ENCODE peak calls at places on chromosome 14, in eight cellular contexts. J is brain microvascular endothelial cell; G is aorta; P is ovary; I is CD4-positive, CD25-positive, alpha-beta regulatory T cell; C is Peyer's patch; V is left ventricle myocardium inferior; E is esophagus squamous epithelium. K is an unnamed sample.
A peak's percentile ranks its signal among the peaks of the same experiment; 100 is the strongest.

GRCh38 chr14:52080171-52080800 is 11.4 kb upstream of the NID2 start:
- DNase-seq in J (peak; percentile 84), G (no peak), P (no peak), I (no peak), C (no peak), V (no peak), E (no peak), K (no peak)

GRCh38 chr14:63852817-63853730 is at the start of gene SYNE2:
- DNase-seq in J (peak; percentile 40), G (peak; percentile 82), P (peak; percentile 90), I (peak; percentile 80), C (peak; percentile 72), V (peak; percentile 82), E (no peak), K (peak; percentile 89)

GRCh38 chr14:50599700-50600444 is 39.9 kb downstream of the ATL1 start:
- DNase-seq in J (peak; percentile 31), G (no peak), P (no peak), I (peak; percentile 17), C (no peak), V (no peak), E (no peak), K (no peak)

GRCh38 chr14:59208224-59208814 is 19.9 kb downstream of the DAAM1 start:
- DNase-seq in J (peak; percentile 72), G (no peak), P (no peak), I (no peak), C (no peak), V (no peak), E (no peak), K (no peak)

GRCh38 chr14:58171090-58171489 is 19.1 kb upstream of the ARMH4 start:
- DNase-seq in J (peak; percentile 80), G (peak; percentile 84), P (peak; percentile 69), I (no peak), C (no peak), V (peak; percentile 49), E (no peak), K (peak; percentile 81)

GRCh38 chr14:55332654-55333570 is 61.7 kb downstream of the FBXO34 start:
- DNase-seq in J (no peak), G (no peak), P (no peak), I (peak; percentile 41), C (no peak), V (no peak), E (no peak), K (no peak)

GRCh38 chr14:29955087-29955486 is 27.4 kb upstream of the PRKD1 start:
- DNase-seq in J (no peak), G (no peak), P (no peak), I (no peak), C (no peak), V (no peak), E (no peak), K (no peak)

GRCh38 chr14:66476964-66477363 is 9.2 kb upstream of the CCDC196 start:
- DNase-seq in J (peak; percentile 80), G (no peak), P (no peak), I (no peak), C (no peak), V (no peak), E (no peak), K (no peak)

GRCh38 chr14:106792543-106792942 is 1266.2 kb downstream of the TMEM121 start:
- DNase-seq in J (no peak), G (no peak), P (no peak), I (no peak), C (no peak), V (no peak), E (no peak), K (no peak)

GRCh38 chr14:21068521-21069387 is 1.4 kb upstream of the ARHGEF40 start:
- DNase-seq in J (peak; percentile 39), G (peak; percentile 67), P (peak; percentile 65), I (peak; percentile 62), C (peak; percentile 68), V (peak; percentile 47), E (no peak), K (peak; percentile 55)

GRCh38 chr14:20179880-20180279 is 10.8 kb upstream of the OR11G2 start:
- DNase-seq in J (no peak), G (no peak), P (no peak), I (no peak), C (no peak), V (no peak), E (no peak), K (no peak)

GRCh38 chr14:37595809-37596595 is 573 bp downstream of the TTC6 start:
- DNase-seq in J (no peak), G (no peak), P (no peak), I (peak; percentile 13), C (no peak), V (no peak), E (no peak), K (peak; percentile 91)

GRCh38 chr14:37558740-37559139 is 36.3 kb downstream of the FOXA1 start:
- DNase-seq in J (no peak), G (no peak), P (no peak), I (no peak), C (no peak), V (no peak), E (no peak), K (no peak)

GRCh38 chr14:58637391-58638230 is at the start of gene DACT1:
- DNase-seq in J (peak; percentile 75), G (peak; percentile 87), P (peak; percentile 84), I (peak; percentile 4), C (peak; percentile 36), V (peak; percentile 76), E (no peak), K (peak; percentile 48)

GRCh38 chr14:95487669-95488084 is 28.8 kb downstream of the SYNE3 start:
- DNase-seq in J (no peak), G (no peak), P (no peak), I (no peak), C (no peak), V (no peak), E (no peak), K (no peak)

GRCh38 chr14:68961781-68962584 is 17.1 kb downstream of the ACTN1 start:
- DNase-seq in J (no peak), G (peak; percentile 78), P (no peak), I (no peak), C (no peak), V (no peak), E (no peak), K (peak; percentile 27)

GRCh38 chr14:99273724-99274345 is 1.8 kb upstream of the BCL11B start:
- DNase-seq in J (no peak), G (no peak), P (no peak), I (peak; percentile 22), C (no peak), V (no peak), E (no peak), K (no peak)

GRCh38 chr14:49992901-49993335 is 100.0 kb downstream of the ARF6 start:
- DNase-seq in J (peak; percentile 90), G (no peak), P (no peak), I (no peak), C (no peak), V (no peak), E (no peak), K (no peak)

GRCh38 chr14:68552597-68552996 is 240.3 kb downstream of the ZFP36L1 start:
- DNase-seq in J (no peak), G (no peak), P (no peak), I (no peak), C (peak; percentile 51), V (no peak), E (no peak), K (no peak)

GRCh38 chr14:88614218-88614907 is 51.5 kb downstream of the ZC3H14 start:
- DNase-seq in J (peak; percentile 45), G (no peak), P (no peak), I (no peak), C (no peak), V (no peak), E (no peak), K (no peak)

GRCh38 chr14:58059121-58059520 is 92.9 kb downstream of the ARMH4 start:
- DNase-seq in J (no peak), G (no peak), P (no peak), I (no peak), C (no peak), V (no peak), E (no peak), K (peak; percentile 20)

GRCh38 chr14:74324945-74325361 is 22.2 kb upstream of the ABCD4 start:
- DNase-seq in J (peak; percentile 2), G (no peak), P (no peak), I (no peak), C (no peak), V (no peak), E (no peak), K (peak; percentile 50)

GRCh38 chr14:86672071-86672470 is 1142.1 kb downstream of the FLRT2 start:
- DNase-seq in J (no peak), G (no peak), P (no peak), I (no peak), C (no peak), V (no peak), E (no peak), K (no peak)

GRCh38 chr14:76699901-76700590 is 61.2 kb upstream of the VASH1 start:
- DNase-seq in J (no peak), G (no peak), P (no peak), I (no peak), C (no peak), V (no peak), E (no peak), K (no peak)

GRCh38 chr14:57732886-57733285 is 133.0 kb downstream of the SLC35F4 start:
- DNase-seq in J (peak; percentile 64), G (no peak), P (no peak), I (no peak), C (no peak), V (no peak), E (no peak), K (no peak)

DNA sequence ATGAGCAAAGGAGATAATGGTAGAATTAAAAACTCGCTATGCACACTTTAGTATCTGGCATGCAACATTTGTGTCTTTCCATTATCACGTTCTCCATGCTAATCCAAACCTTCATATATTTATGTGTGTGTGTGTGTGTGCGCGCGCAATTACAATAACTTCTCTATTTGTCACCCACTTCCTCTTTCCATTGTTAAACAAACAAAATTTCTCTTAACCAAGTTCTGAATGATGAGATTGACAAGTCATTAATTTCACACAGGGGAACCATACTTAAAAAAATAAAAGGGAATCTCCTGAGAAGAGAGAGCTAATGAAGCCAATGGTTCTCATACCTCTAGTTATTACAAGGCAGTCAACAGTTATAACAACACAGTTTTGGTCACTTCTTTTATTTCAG is 575.9 kb upstream of the MDGA2 start:
- DNase-seq in J (no peak), G (no peak), P (no peak), I (no peak), C (no peak), V (no peak), E (no peak), K (no peak)
- H3K4me3 ChIP-seq in J (no peak overlapping the region), G (no peak overlapping the region), P (no peak overlapping the region), I (no peak overlapping the region), C (no peak overlapping the region), V (no peak overlapping the region), E (no peak overlapping the region), K (no peak overlapping the region)

GRCh38 chr14:23146423-23146910 is 27.4 kb upstream of the CEBPE start:
- DNase-seq in J (no peak), G (no peak), P (no peak), I (no peak), C (no peak), V (no peak), E (no peak), K (no peak)
- H3K36me3 ChIP-seq in J (no peaks in the 10 kb centered on the region), G (no peaks in the 10 kb centered on the region), P (no peaks in the 10 kb centered on the region), I (no peaks in the 10 kb centered on the region), C (no peaks in the 10 kb centered on the region), V (no peaks in the 10 kb centered on the region), E (no peaks in the 10 kb centered on the region), K (no peaks in the 10 kb centered on the region)

GRCh38 chr14:22780941-22781605 is 14.6 kb downstream of the OXA1L start:
- DNase-seq in J (no peak), G (no peak), P (no peak), I (no peak), C (no peak), V (no peak), E (no peak), K (no peak)
- H3K4me3 ChIP-seq in J (no peak overlapping the region), G (no peak overlapping the region), P (no peak overlapping the region), I (no peak overlapping the region), C (no peak overlapping the region), V (no peak overlapping the region), E (no peak overlapping the region), K (no peak overlapping the region)

GRCh38 chr14:102353126-102353619 is 9.5 kb downstream of the CINP start:
- DNase-seq in J (no peak), G (no peak), P (no peak), I (no peak), C (no peak), V (no peak), E (no peak), K (no peak)
- H3K36me3 ChIP-seq in J (peaks cover 27% of the 10 kb centered on the region), G (peaks cover 14% of the 10 kb centered on the region), P (no peaks in the 10 kb centered on the region), I (peaks cover 69% of the 10 kb centered on the region), C (peaks cover 95% of the 10 kb centered on the region), V (peaks cover 85% of the 10 kb centered on the region), E (peaks cover 40% of the 10 kb centered on the region), K (peaks cover 45% of the 10 kb centered on the region)